ENCODE peak calls at places on chromosomes 5 and 9, in six cellular contexts. G is fibroblast of mammary gland, L is foreskin fibroblast, Z is mesothelial cell of epicardium, E is SK-N-DZ, T is ovary. B is an unnamed sample.

GRCh38 chr9:114745108-114745848 is 60.6 kb downstream of the TNFSF15 start:
- DNase-seq in G (peak), Z (no peak), L (peak), T (no peak), E (no peak), B (no peak)

GRCh38 chr5:150661086-150661485 is at the start of gene MYOZ3:
- DNase-seq in E (no peak), L (no peak), T (no peak), Z (no peak), G (no peak), B (no peak)

GRCh38 chr5:79857692-79858091 is 133.4 kb downstream of the MTX3 start:
- DNase-seq in L (no peak), G (peak), Z (no peak), E (no peak), T (no peak), B (no peak)

GRCh38 chr5:107526263-107526937 is 144.3 kb downstream of the EFNA5 start:
- DNase-seq in L (peak), T (no peak), Z (no peak), G (no peak), E (no peak), B (no peak)

GRCh38 chr5:117455236-117456233 is 880.9 kb upstream of the SEMA6A start:
- DNase-seq in T (peak), Z (no peak), G (no peak), E (peak), L (no peak), B (no peak)

GRCh38 chr5:1974501-1975405 is 92.0 kb upstream of the IRX4 start:
- DNase-seq in G (peak), Z (no peak), L (no peak), E (no peak), T (no peak), B (no peak)

GRCh38 chr5:80217667-80218066 is 38.2 kb downstream of the SERINC5 start:
- DNase-seq in E (no peak), L (no peak), G (no peak), Z (no peak), T (no peak), B (no peak)

GRCh38 chr5:84425365-84425764 is 40.7 kb upstream of the EDIL3 start:
- DNase-seq in T (no peak), E (no peak), G (no peak), Z (no peak), L (no peak), B (no peak)

GRCh38 chr5:127229185-127229889 is 61.3 kb upstream of the MEGF10 start:
- DNase-seq in T (peak), G (peak), E (no peak), Z (peak), L (peak), B (no peak)

GRCh38 chr5:36876965-36877666 is 547 bp downstream of the NIPBL start:
- DNase-seq in E (peak), G (peak), L (peak), Z (peak), T (peak), B (no peak)

GRCh38 chr5:180352116-180352975 is 790 bp downstream of the GFPT2 start:
- DNase-seq in T (peak), L (peak), G (no peak), Z (no peak), E (no peak), B (no peak)

GRCh38 chr5:172492991-172493390 is 38.7 kb upstream of the SH3PXD2B start:
- DNase-seq in T (peak), G (no peak), E (no peak), L (no peak), Z (no peak), B (no peak)

GRCh38 chr9:81634437-81634836 is 54.9 kb downstream of the TLE1 start:
- DNase-seq in E (no peak), G (no peak), T (no peak), L (no peak), Z (no peak), B (no peak)

GRCh38 chr5:122182491-122182921 is 53.2 kb downstream of the ZNF474 start:
- DNase-seq in T (peak), L (peak), Z (no peak), E (no peak), G (peak), B (no peak)

GRCh38 chr5:122701640-122702523 is 73.0 kb upstream of the SNX2 start:
- DNase-seq in T (no peak), E (no peak), G (no peak), L (no peak), Z (no peak), B (peak)

GRCh38 chr5:14581891-14582796 is 552 bp downstream of the OTULINL start:
- DNase-seq in G (peak), Z (peak), L (peak), E (peak), T (peak), B (no peak)

GRCh38 chr5:144684899-144685298 is 514.2 kb downstream of the KCTD16 start:
- DNase-seq in T (no peak), Z (no peak), G (no peak), E (no peak), L (no peak), B (no peak)

GRCh38 chr5:71714911-71715310 is 4.2 kb upstream of the CARTPT start:
- DNase-seq in G (no peak), Z (no peak), L (no peak), E (no peak), T (no peak), B (no peak)

GRCh38 chr5:102971693-102972293 is 148.1 kb downstream of the GIN1 start:
- DNase-seq in Z (no peak), T (no peak), L (peak), E (peak), G (peak), B (no peak)

GRCh38 chr9:123484130-123484529 is 128.1 kb downstream of the CRB2 start:
- DNase-seq in G (no peak), T (no peak), L (no peak), E (no peak), Z (no peak), B (no peak)

GRCh38 chr5:116585227-116585626 is 10.6 kb upstream of the SEMA6A start:
- DNase-seq in G (no peak), E (no peak), T (no peak), Z (no peak), L (no peak), B (no peak)

GRCh38 chr9:98091735-98092632 is 27.0 kb downstream of the TRIM14 start:
- DNase-seq in G (peak), E (no peak), Z (no peak), T (no peak), L (no peak), B (no peak)

GRCh38 chr5:106454050-106454449 is 1216.7 kb downstream of the EFNA5 start:
- DNase-seq in T (no peak), Z (no peak), E (no peak), G (no peak), L (no peak), B (no peak)

GRCh38 chr5:109759304-109759703 is 69.6 kb downstream of the MAN2A1 start:
- DNase-seq in Z (no peak), T (no peak), E (no peak), L (peak), G (peak), B (no peak)

GRCh38 chr9:86082870-86083269 is 16.5 kb downstream of the GOLM1 start:
- DNase-seq in E (no peak), T (no peak), L (no peak), G (no peak), Z (no peak), B (no peak)

GRCh38 chr9:2477755-2478154 is 143.8 kb upstream of the VLDLR start:
- DNase-seq in E (no peak), L (peak), G (no peak), Z (no peak), T (no peak), B (no peak)

GRCh38 chr5:100542086-100542485 is 6.9 kb downstream of the FAM174A start:
- DNase-seq in G (no peak), L (no peak), T (no peak), E (no peak), Z (no peak), B (no peak)

GRCh38 chr5:59709833-59710232 is 183.7 kb downstream of the PDE4D start:
- DNase-seq in Z (no peak), E (no peak), L (peak), T (no peak), G (peak), B (no peak)

GRCh38 chr9:98523231-98523901 is 185.4 kb downstream of the GABBR2 start:
- DNase-seq in L (peak), G (peak), Z (no peak), T (no peak), E (no peak), B (no peak)

GRCh38 chr9:133049043-133049442 is 12.7 kb upstream of the CEL start:
- DNase-seq in Z (no peak), L (no peak), T (no peak), G (no peak), E (no peak), B (no peak)

GRCh38 chr9:87375397-87376073 is 122.1 kb upstream of the DAPK1 start:
- DNase-seq in T (no peak), G (no peak), Z (no peak), L (peak), E (no peak), B (no peak)